ENCODE peak calls at places on chromosome 5, in seven cellular contexts. I, R, Q, A, Y, J and B are unnamed samples.

GRCh38 chr5:154709368-154710305 is 45.5 kb upstream of the LARP1 start:
- DNase-seq in I (no peak), R (no peak), Q (no peak), A (no peak), Y (no peak), J (no peak), B (no peak)

GRCh38 chr5:154276932-154277331 is 86.4 kb downstream of the GALNT10 start:
- DNase-seq in I (no peak), R (peak; percentile 89), Q (no peak), A (no peak), Y (no peak), J (no peak), B (no peak)

GRCh38 chr5:180315762-180316212 is 23.9 kb upstream of the MAPK9 start:
- DNase-seq in I (peak; percentile 34), R (peak; percentile 28), Q (no peak), A (peak; percentile 70), Y (peak; percentile 58), J (no peak), B (peak; percentile 67)

GRCh38 chr5:68329554-68329953 is 114.0 kb downstream of the PIK3R1 start:
- DNase-seq in I (no peak), R (no peak), Q (no peak), A (no peak), Y (no peak), J (no peak), B (no peak)

GRCh38 chr5:61637566-61637965 is 305.5 kb downstream of the ZSWIM6 start:
- DNase-seq in I (no peak), R (peak; percentile 70), Q (no peak), A (peak; percentile 53), Y (no peak), J (no peak), B (no peak)

GRCh38 chr5:107418902-107419301 is 251.8 kb downstream of the EFNA5 start:
- DNase-seq in I (no peak), R (no peak), Q (no peak), A (no peak), Y (no peak), J (peak; percentile 52), B (no peak)

GRCh38 chr5:76290321-76290757 is 112.7 kb upstream of the IQGAP2 start:
- DNase-seq in I (no peak), R (no peak), Q (no peak), A (no peak), Y (no peak), J (no peak), B (no peak)

GRCh38 chr5:140321796-140322195 is 18.9 kb upstream of the PFDN1 start:
- DNase-seq in I (no peak), R (no peak), Q (no peak), A (no peak), Y (no peak), J (no peak), B (no peak)

GRCh38 chr5:170262061-170262764 is 29.4 kb downstream of the C5orf58 start:
- DNase-seq in I (no peak), R (no peak), Q (no peak), A (no peak), Y (no peak), J (no peak), B (no peak)

GRCh38 chr5:67215592-67216471 is 19.2 kb upstream of the CD180 start:
- DNase-seq in I (no peak), R (peak; percentile 49), Q (no peak), A (no peak), Y (peak; percentile 25), J (no peak), B (peak; percentile 70)

GRCh38 chr5:149037819-149038218 is 25.0 kb downstream of the SH3TC2 start:
- DNase-seq in I (no peak), R (no peak), Q (no peak), A (no peak), Y (no peak), J (no peak), B (no peak)

GRCh38 chr5:22651355-22651754 is 201.8 kb downstream of the CDH12 start:
- DNase-seq in I (no peak), R (no peak), Q (no peak), A (no peak), Y (no peak), J (no peak), B (no peak)

GRCh38 chr5:150021491-150022162 is 21.1 kb downstream of the HMGXB3 start:
- DNase-seq in I (no peak), R (peak; percentile 90), Q (peak; percentile 65), A (no peak), Y (no peak), J (no peak), B (no peak)

GRCh38 chr5:141508440-141508807 is 19.5 kb downstream of the PCDHGC5 start:
- DNase-seq in I (no peak), R (no peak), Q (no peak), A (no peak), Y (no peak), J (no peak), B (no peak)

GRCh38 chr5:68315679-68316271 is 100.2 kb downstream of the PIK3R1 start:
- DNase-seq in I (no peak), R (peak; percentile 59), Q (no peak), A (no peak), Y (peak; percentile 26), J (no peak), B (peak; percentile 26)

GRCh38 chr5:123000731-123001130 is 35.8 kb downstream of the PPIC start:
- DNase-seq in I (no peak), R (no peak), Q (no peak), A (no peak), Y (no peak), J (peak; percentile 15), B (no peak)

GRCh38 chr5:142689081-142689480 is 3.2 kb upstream of the FGF1 start:
- DNase-seq in I (no peak), R (no peak), Q (no peak), A (no peak), Y (no peak), J (no peak), B (no peak)

GRCh38 chr5:6827815-6828214 is 114.6 kb downstream of the TENT4A start:
- DNase-seq in I (no peak), R (peak; percentile 54), Q (no peak), A (no peak), Y (peak; percentile 8), J (no peak), B (no peak)

GRCh38 chr5:150540615-150541396 is 32.9 kb downstream of the NDST1 start:
- DNase-seq in I (no peak), R (peak; percentile 98), Q (no peak), A (no peak), Y (no peak), J (no peak), B (no peak)